ENCODE peak calls at places on chromosomes 7 and 10, in seven cellular contexts. One of them, this sample, is unnamed.

GRCh38 chr10:71455035-71455434 is 58.3 kb downstream of the CDH23 start:
- DNase-seq in EH: no peak
- DNase-seq in NCI-H1436: no peak
- DNase-seq in fibroblast of the aortic adventitia: no peak
- DNase-seq in NCI-H510A treated with DMSO at 0.1 percent for 48 hours: no peak
- DNase-seq in IMR-90: no peak
- DNase-seq in AG08396: no peak
- DNase-seq in this sample: no peak

GRCh38 chr7:149714910-149715471 is 58.4 kb downstream of the ZNF467 start:
- DNase-seq in NCI-H510A treated with DMSO at 0.1 percent for 48 hours: no peak
- DNase-seq in IMR-90: peak
- DNase-seq in AG08396: no peak
- DNase-seq in EH: no peak
- DNase-seq in fibroblast of the aortic adventitia: peak
- DNase-seq in NCI-H1436: no peak
- DNase-seq in this sample: no peak

GRCh38 chr7:73700581-73701134 is 17.3 kb downstream of the BUD23 start:
- DNase-seq in EH: no peak
- DNase-seq in NCI-H510A treated with DMSO at 0.1 percent for 48 hours: no peak
- DNase-seq in fibroblast of the aortic adventitia: no peak
- DNase-seq in AG08396: no peak
- DNase-seq in IMR-90: no peak
- DNase-seq in NCI-H1436: no peak
- DNase-seq in this sample: no peak

GRCh38 chr7:21318190-21318915 is 109.5 kb upstream of the SP4 start:
- DNase-seq in NCI-H510A treated with DMSO at 0.1 percent for 48 hours: no peak
- DNase-seq in NCI-H1436: peak
- DNase-seq in fibroblast of the aortic adventitia: no peak
- DNase-seq in EH: peak
- DNase-seq in IMR-90: no peak
- DNase-seq in AG08396: no peak
- DNase-seq in this sample: no peak

GRCh38 chr7:25583655-25584054 is 355.4 kb upstream of the NPVF start:
- DNase-seq in fibroblast of the aortic adventitia: no peak
- DNase-seq in EH: no peak
- DNase-seq in NCI-H510A treated with DMSO at 0.1 percent for 48 hours: no peak
- DNase-seq in NCI-H1436: no peak
- DNase-seq in AG08396: no peak
- DNase-seq in IMR-90: no peak
- DNase-seq in this sample: no peak

GRCh38 chr7:132643302-132643701 is 67.0 kb upstream of the PLXNA4 start:
- DNase-seq in IMR-90: no peak
- DNase-seq in fibroblast of the aortic adventitia: no peak
- DNase-seq in NCI-H1436: no peak
- DNase-seq in AG08396: no peak
- DNase-seq in EH: no peak
- DNase-seq in NCI-H510A treated with DMSO at 0.1 percent for 48 hours: no peak
- DNase-seq in this sample: no peak

GRCh38 chr10:104406715-104407517 is 53.3 kb downstream of the CFAP58 start:
- DNase-seq in NCI-H1436: peak
- DNase-seq in IMR-90: peak
- DNase-seq in fibroblast of the aortic adventitia: peak
- DNase-seq in AG08396: peak
- DNase-seq in EH: peak
- DNase-seq in NCI-H510A treated with DMSO at 0.1 percent for 48 hours: peak
- DNase-seq in this sample: no peak

GRCh38 chr10:132141526-132142395 is 45.0 kb upstream of the DPYSL4 start:
- DNase-seq in IMR-90: no peak
- DNase-seq in NCI-H1436: no peak
- DNase-seq in NCI-H510A treated with DMSO at 0.1 percent for 48 hours: no peak
- DNase-seq in AG08396: no peak
- DNase-seq in fibroblast of the aortic adventitia: no peak
- DNase-seq in EH: no peak
- DNase-seq in this sample: no peak

GRCh38 chr10:60006046-60006445 is 99.7 kb upstream of the CCDC6 start:
- DNase-seq in IMR-90: no peak
- DNase-seq in AG08396: no peak
- DNase-seq in NCI-H510A treated with DMSO at 0.1 percent for 48 hours: no peak
- DNase-seq in fibroblast of the aortic adventitia: peak
- DNase-seq in NCI-H1436: no peak
- DNase-seq in EH: no peak
- DNase-seq in this sample: no peak

GRCh38 chr10:132590752-132591121 is 53.1 kb downstream of the INPP5A start:
- DNase-seq in fibroblast of the aortic adventitia: no peak
- DNase-seq in NCI-H1436: no peak
- DNase-seq in EH: no peak
- DNase-seq in AG08396: no peak
- DNase-seq in IMR-90: no peak
- DNase-seq in NCI-H510A treated with DMSO at 0.1 percent for 48 hours: no peak
- DNase-seq in this sample: no peak

GRCh38 chr10:44990302-44990655 is 10.4 kb upstream of the ZNF22 start:
- DNase-seq in NCI-H1436: peak
- DNase-seq in EH: no peak
- DNase-seq in NCI-H510A treated with DMSO at 0.1 percent for 48 hours: no peak
- DNase-seq in IMR-90: no peak
- DNase-seq in fibroblast of the aortic adventitia: peak
- DNase-seq in AG08396: no peak
- DNase-seq in this sample: no peak

GRCh38 chr7:92827464-92827863 is 8.9 kb downstream of the CDK6 start:
- DNase-seq in fibroblast of the aortic adventitia: peak
- DNase-seq in NCI-H1436: no peak
- DNase-seq in EH: no peak
- DNase-seq in AG08396: no peak
- DNase-seq in NCI-H510A treated with DMSO at 0.1 percent for 48 hours: no peak
- DNase-seq in IMR-90: no peak
- DNase-seq in this sample: no peak

GRCh38 chr7:25389489-25390106 is 161.3 kb upstream of the NPVF start:
- DNase-seq in AG08396: peak
- DNase-seq in NCI-H1436: peak
- DNase-seq in NCI-H510A treated with DMSO at 0.1 percent for 48 hours: peak
- DNase-seq in fibroblast of the aortic adventitia: peak
- DNase-seq in EH: peak
- DNase-seq in IMR-90: peak
- DNase-seq in this sample: no peak

GRCh38 chr7:107164092-107164491 is 4.7 kb upstream of the HBP1 start:
- DNase-seq in IMR-90: peak
- DNase-seq in AG08396: no peak
- DNase-seq in NCI-H510A treated with DMSO at 0.1 percent for 48 hours: no peak
- DNase-seq in EH: peak
- DNase-seq in NCI-H1436: no peak
- DNase-seq in fibroblast of the aortic adventitia: no peak
- DNase-seq in this sample: no peak

This sample was measured in type B pancreatic cell.